ENCODE peak calls at places on chromosomes 13 and 19, in nine cellular contexts. G, B, T, L, I, S, Z, N and X are unnamed samples.

GRCh38 chr13:42378383-42378780 is 106.4 kb downstream of the AKAP11 start:
- DNase-seq in G (no peak), B (no peak), T (no peak), L (no peak), I (no peak), S (no peak), Z (no peak), N (no peak), X (no peak)

GRCh38 chr13:110388141-110388943 is 81.3 kb downstream of the COL4A2 start:
- DNase-seq in G (no peak), B (peak; percentile 58), T (no peak), L (peak; percentile 81), I (peak; percentile 52), S (no peak), Z (no peak), N (no peak), X (no peak)

GRCh38 chr13:34360702-34361101 is 542.8 kb downstream of the RFC3 start:
- DNase-seq in G (no peak), B (no peak), T (no peak), L (no peak), I (no peak), S (no peak), Z (no peak), N (no peak), X (no peak)

GRCh38 chr13:41004875-41005693 is 14.0 kb downstream of the ELF1 start:
- DNase-seq in G (no peak), B (no peak), T (no peak), L (peak; percentile 35), I (no peak), S (no peak), Z (no peak), N (no peak), X (peak; percentile 27)

GRCh38 chr13:30763786-30764440 is 28.6 kb downstream of the ALOX5AP start:
- DNase-seq in G (no peak), B (no peak), T (no peak), L (peak; percentile 30), I (no peak), S (no peak), Z (no peak), N (no peak), X (no peak)

GRCh38 chr19:43651758-43652545 is 12.3 kb upstream of the CADM4 start:
- DNase-seq in G (peak; percentile 63), B (peak; percentile 44), T (peak; percentile 70), L (peak; percentile 75), I (peak; percentile 65), S (no peak), Z (peak; percentile 22), N (no peak), X (peak; percentile 62)

GRCh38 chr19:22335716-22336115 is 49.5 kb downstream of the ZNF729 start:
- DNase-seq in G (no peak), B (no peak), T (no peak), L (no peak), I (no peak), S (no peak), Z (no peak), N (peak; percentile 36), X (no peak)

GRCh38 chr19:35673121-35673804 is 6.9 kb downstream of the UPK1A start:
- DNase-seq in G (peak; percentile 26), B (no peak), T (peak; percentile 84), L (peak; percentile 63), I (peak; percentile 35), S (no peak), Z (peak; percentile 20), N (peak; percentile 60), X (peak; percentile 77)

GRCh38 chr13:69243366-69243765 is 864.3 kb upstream of the ATXN8OS start:
- DNase-seq in G (no peak), B (no peak), T (no peak), L (no peak), I (no peak), S (no peak), Z (no peak), N (no peak), X (no peak)

GRCh38 chr13:25927966-25928365 is 123.8 kb downstream of the SHISA2 start:
- DNase-seq in G (no peak), B (no peak), T (no peak), L (no peak), I (no peak), S (no peak), Z (no peak), N (no peak), X (no peak)

GRCh38 chr19:7658219-7658686 is 10.6 kb upstream of the RETN start:
- DNase-seq in G (no peak), B (no peak), T (peak; percentile 95), L (no peak), I (peak; percentile 37), S (no peak), Z (no peak), N (no peak), X (peak; percentile 95)

GRCh38 chr13:73331556-73331955 is 272.8 kb downstream of the KLF5 start:
- DNase-seq in G (no peak), B (no peak), T (no peak), L (no peak), I (no peak), S (no peak), Z (no peak), N (no peak), X (no peak)
- TF ChIP-seq CTCF in G (no peak), B (no peak), T (no peak), L (no peak), I (no peak), S (no peak), Z (no peak), N (no peak), X (no peak)

DNA sequence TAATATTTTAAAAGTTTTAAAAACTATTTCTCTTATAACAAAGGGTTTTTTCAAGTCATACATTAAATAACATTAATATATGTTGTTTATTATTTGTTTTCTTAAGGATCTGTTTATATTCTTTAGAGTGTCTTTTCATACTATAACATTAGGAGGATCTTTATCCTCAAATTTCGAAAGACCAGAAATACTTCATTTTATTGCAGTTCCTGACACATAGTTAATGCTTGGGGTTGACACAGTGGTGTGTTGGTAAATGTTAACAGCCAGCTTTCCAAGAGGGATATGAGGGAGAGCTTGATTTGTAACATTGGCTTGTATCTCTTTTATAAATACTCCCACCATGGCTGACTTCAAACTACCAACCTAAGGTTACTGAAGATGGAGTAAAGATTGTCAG is 126.6 kb upstream of the KLF5 start:
- DNase-seq in G (no peak), B (no peak), T (no peak), L (no peak), I (no peak), S (no peak), Z (no peak), N (no peak), X (no peak)
- TF ChIP-seq CTCF in G (no peak), B (no peak), T (no peak), L (no peak), I (no peak), S (no peak), Z (no peak), N (no peak), X (no peak)

GRCh38 chr19:5515737-5516136 is 52.0 kb downstream of the TINCR start:
- DNase-seq in G (no peak), B (no peak), T (no peak), L (no peak), I (no peak), S (no peak), Z (no peak), N (no peak), X (no peak)
- TF ChIP-seq CTCF in G (no peak), B (no peak), T (no peak), L (no peak), I (no peak), S (no peak), Z (no peak), N (no peak), X (no peak)

GRCh38 chr19:47112664-47113445 is 721 bp downstream of the ZC3H4 start:
- DNase-seq in G (peak; percentile 96), B (peak; percentile 99), T (peak; percentile 97), L (peak; percentile 100), I (peak; percentile 99), S (peak; percentile 99), Z (peak; percentile 90), N (peak; percentile 99), X (peak; percentile 98)

GRCh38 chr19:47111081-47111589 is 2.4 kb downstream of the ZC3H4 start:
- DNase-seq in G (no peak), B (no peak), T (peak; percentile 45), L (no peak), I (peak; percentile 41), S (no peak), Z (no peak), N (no peak), X (no peak)

GRCh38 chr19:47112166-47112663 is 1.4 kb downstream of the ZC3H4 start:
- DNase-seq in G (peak; percentile 55), B (peak; percentile 94), T (peak; percentile 79), L (peak; percentile 94), I (peak; percentile 90), S (peak; percentile 84), Z (no peak), N (peak; percentile 72), X (peak; percentile 73)

GRCh38 chr19:47111682-47112165 is 1.9 kb downstream of the ZC3H4 start:
- DNase-seq in G (no peak), B (no peak), T (no peak), L (no peak), I (no peak), S (no peak), Z (no peak), N (no peak), X (no peak)

GRCh38 chr19:47113446-47114348 is at the start of gene ZC3H4:
- DNase-seq in G (peak; percentile 96), B (peak; percentile 94), T (peak; percentile 94), L (peak; percentile 96), I (peak; percentile 98), S (peak; percentile 83), Z (peak; percentile 77), N (peak; percentile 97), X (peak; percentile 91)
- TF ChIP-seq CTCF in G (no peak), B (no peak), T (no peak), L (no peak), I (no peak), S (no peak), Z (no peak), N (no peak), X (no peak)

DNA sequence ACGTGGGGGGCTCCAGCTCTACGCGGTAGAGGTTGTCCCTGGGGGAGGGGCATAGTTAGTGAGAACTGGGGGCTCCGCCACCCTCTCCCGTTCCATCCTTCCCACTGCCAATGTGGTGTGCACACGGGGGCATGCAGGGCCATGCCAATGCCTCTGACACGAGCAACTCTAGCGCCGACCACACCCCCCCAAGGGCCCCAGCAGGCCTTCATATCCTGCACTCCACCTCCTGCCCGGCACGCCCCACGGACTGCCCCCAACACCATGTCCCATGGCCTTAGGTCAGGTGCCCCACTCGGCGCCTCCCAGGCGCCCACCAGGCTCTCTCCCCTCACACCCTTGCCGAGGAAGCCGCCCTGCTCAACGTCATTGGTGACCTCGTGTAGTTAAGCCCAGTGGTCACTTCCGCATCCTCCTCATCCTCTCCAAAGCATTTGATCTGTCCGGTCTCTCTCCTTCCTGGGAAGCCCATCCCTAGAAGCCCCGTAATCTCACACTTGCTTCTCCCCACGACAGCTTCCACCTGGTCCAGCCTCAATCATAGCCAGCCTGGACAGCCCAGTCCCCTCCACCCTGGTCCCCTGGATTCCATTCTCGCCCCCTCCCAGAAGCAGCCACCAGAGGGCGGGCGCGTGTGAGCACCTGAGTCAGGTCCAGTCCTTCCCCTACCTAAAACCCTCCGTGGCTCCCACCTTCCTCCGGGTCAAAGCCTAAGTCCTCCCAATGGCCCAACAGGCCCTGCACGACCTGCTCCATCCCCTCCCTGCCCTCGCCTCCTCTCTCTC is 2.1 kb downstream of the SEMA6B start:
- DNase-seq in G (no peak), B (no peak), T (no peak), L (no peak), I (no peak), S (no peak), Z (no peak), N (no peak), X (no peak)
- TF ChIP-seq CTCF in G (no peak), B (no peak), T (peak; percentile 12), L (peak; percentile 16), I (no peak), S (no peak), Z (no peak), N (no peak), X (peak; percentile 45)